ENCODE peak calls at places on chromosomes 2 and 18, in ten cellular contexts. L is osteoblast, T is skeletal muscle cell, G is A549, P is neural progenitor cell, W is AG04450, S is cardiac fibroblast, R is adrenal gland, E is adipocyte, Y is AG10803. U is an unnamed sample.

GRCh38 chr2:45585267-45585861 is 25.7 kb downstream of the SRBD1 start:
- DNase-seq in L (peak; percentile 41), T (no peak), G (peak; percentile 43), P (peak; percentile 12), W (no peak), S (peak; percentile 79), R (peak; percentile 37), E (peak; percentile 76), Y (peak; percentile 69), U (peak; percentile 27)

GRCh38 chr2:199223791-199224190 is 233.9 kb downstream of the SATB2 start:
- DNase-seq in L (no peak), T (no peak), G (no peak), P (no peak), W (no peak), S (peak; percentile 85), R (no peak), E (no peak), Y (peak; percentile 5), U (no peak)

GRCh38 chr18:44733754-44734465 is 53.2 kb downstream of the SETBP1 start:
- DNase-seq in L (no peak), T (no peak), G (no peak), P (no peak), W (no peak), S (peak; percentile 8), R (no peak), E (peak; percentile 12), Y (no peak), U (no peak)

GRCh38 chr2:230797515-230798495 is 66.9 kb upstream of the ITM2C start:
- DNase-seq in L (no peak), T (peak; percentile 54), G (no peak), P (no peak), W (no peak), S (peak; percentile 57), R (no peak), E (no peak), Y (no peak), U (no peak)

GRCh38 chr2:127056631-127057370 is 50.2 kb downstream of the BIN1 start:
- DNase-seq in L (peak; percentile 89), T (no peak), G (no peak), P (no peak), W (no peak), S (no peak), R (no peak), E (no peak), Y (no peak), U (no peak)

GRCh38 chr2:60555066-60555793 is 1.8 kb upstream of the BCL11A start:
- DNase-seq in L (peak; percentile 84), T (no peak), G (peak; percentile 46), P (peak; percentile 85), W (peak; percentile 37), S (peak; percentile 58), R (peak; percentile 61), E (peak; percentile 82), Y (peak; percentile 65), U (peak; percentile 88)

GRCh38 chr2:201754683-201755415 is 25.9 kb downstream of the ALS2 start:
- DNase-seq in L (no peak), T (peak; percentile 7), G (no peak), P (no peak), W (no peak), S (no peak), R (no peak), E (no peak), Y (peak; percentile 9), U (no peak)

GRCh38 chr18:48794251-48794970 is 156.4 kb downstream of the SMAD7 start:
- DNase-seq in L (peak; percentile 66), T (no peak), G (no peak), P (no peak), W (no peak), S (no peak), R (no peak), E (no peak), Y (no peak), U (no peak)

GRCh38 chr2:8086796-8087479 is 594.9 kb upstream of the ID2 start:
- DNase-seq in L (peak; percentile 91), T (peak; percentile 92), G (no peak), P (no peak), W (peak; percentile 85), S (peak; percentile 93), R (no peak), E (peak; percentile 84), Y (peak; percentile 97), U (no peak)

GRCh38 chr2:221635949-221636348 is 63.8 kb upstream of the EPHA4 start:
- DNase-seq in L (peak; percentile 26), T (no peak), G (peak; percentile 6), P (no peak), W (no peak), S (no peak), R (no peak), E (no peak), Y (no peak), U (peak; percentile 2)

GRCh38 chr2:86335865-86336321 is 1.5 kb downstream of the REEP1 start:
- DNase-seq in L (no peak), T (no peak), G (no peak), P (peak; percentile 7), W (no peak), S (no peak), R (no peak), E (no peak), Y (no peak), U (no peak)

GRCh38 chr2:86336350-86337234 is 834 bp downstream of the REEP1 start:
- DNase-seq in L (peak; percentile 76), T (no peak), G (no peak), P (peak; percentile 55), W (no peak), S (no peak), R (no peak), E (no peak), Y (no peak), U (no peak)

GRCh38 chr2:86341470-86341869 is 4.0 kb upstream of the REEP1 start:
- DNase-seq in L (no peak), T (no peak), G (no peak), P (no peak), W (no peak), S (no peak), R (no peak), E (no peak), Y (no peak), U (no peak)

GRCh38 chr2:86338778-86339295 is 1.4 kb upstream of the REEP1 start:
- DNase-seq in L (peak; percentile 68), T (no peak), G (no peak), P (no peak), W (no peak), S (no peak), R (no peak), E (no peak), Y (no peak), U (no peak)

DNA sequence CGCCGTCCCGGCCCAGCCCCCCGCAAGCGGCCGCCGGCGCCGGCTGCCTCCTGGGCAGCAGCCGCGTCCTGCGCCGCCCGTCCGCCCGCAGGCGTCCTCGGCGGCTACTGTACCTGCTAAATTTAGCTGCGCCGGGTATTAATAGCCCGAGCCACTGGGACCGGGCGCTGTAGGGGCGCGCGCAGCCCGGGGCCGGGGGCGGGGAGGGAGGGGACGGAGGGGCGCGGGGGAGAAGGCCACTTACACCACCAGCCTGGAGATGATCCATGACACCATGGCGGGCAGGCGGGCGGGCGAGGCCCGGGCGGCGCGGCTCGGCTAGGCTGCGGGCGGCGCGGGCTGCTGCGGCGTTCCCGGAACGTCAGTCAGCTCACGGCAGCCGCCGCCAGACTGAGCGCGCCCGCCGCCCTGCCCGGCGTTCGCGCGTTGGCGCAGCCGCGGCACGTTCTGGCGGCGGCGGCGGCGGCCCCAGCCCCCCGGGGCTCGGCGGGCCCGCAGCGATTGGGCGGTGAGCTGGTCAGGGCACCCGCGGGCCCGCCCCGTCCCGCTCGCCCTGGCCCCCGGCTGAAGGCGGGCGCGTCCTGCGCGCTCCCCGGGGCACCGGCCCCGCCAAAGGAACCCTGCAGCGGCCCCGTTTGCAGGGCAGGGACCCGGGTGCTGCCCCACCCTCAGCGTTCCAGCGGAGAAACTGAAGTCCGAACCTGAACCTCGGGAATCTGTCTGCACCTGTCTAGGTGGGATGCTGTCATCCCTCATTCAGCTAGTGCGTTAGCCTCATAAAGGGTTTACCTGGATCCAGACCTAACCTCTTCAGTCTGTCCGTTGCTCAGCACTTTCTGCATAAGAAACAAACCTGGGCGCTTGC is at the start of gene REEP1:
- DNase-seq in L (peak; percentile 89), T (no peak), G (peak; percentile 34), P (peak; percentile 81), W (no peak), S (no peak), R (no peak), E (peak; percentile 42), Y (no peak), U (no peak)
- H3K4me3 ChIP-seq in L (peak within 1 kb of the TSS; percentile 22), T (peak within 1 kb of the TSS; percentile 34), G (peak within 1 kb of the TSS; percentile 55), P (peak within 1 kb of the TSS; percentile 68), W (peak within 1 kb of the TSS; percentile 29), S (peak within 1 kb of the TSS; percentile 21), R (peak within 1 kb of the TSS; percentile 71), E (peak within 1 kb of the TSS; percentile 47), Y (peak within 1 kb of the TSS; percentile 7), U (peak within 1 kb of the TSS; percentile 4)

DNA sequence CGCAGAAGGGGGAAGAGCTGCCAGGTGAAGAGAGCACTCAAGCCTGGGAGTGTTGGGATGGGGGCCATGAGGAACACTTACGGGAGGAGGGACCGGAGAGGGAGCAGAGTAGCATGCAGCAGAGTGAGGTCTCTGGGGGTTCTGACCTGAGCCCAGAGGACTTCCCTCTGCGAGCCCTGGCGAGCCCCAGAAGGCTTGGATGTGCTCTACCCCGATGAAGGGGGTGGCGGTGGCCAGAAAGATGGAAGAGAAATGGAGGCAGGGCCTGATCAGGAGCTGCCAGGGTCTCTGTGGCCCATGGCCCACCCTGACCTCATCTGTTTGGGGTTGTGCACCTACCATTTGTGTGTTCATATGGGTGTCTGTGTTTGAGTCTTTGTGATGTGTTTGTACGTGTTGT is 42.0 kb downstream of the CROCC2 start:
- DNase-seq in L (peak; percentile 14), T (no peak), G (no peak), P (no peak), W (no peak), S (no peak), R (peak; percentile 5), E (no peak), Y (no peak), U (no peak)
- H3K4me3 ChIP-seq in L (no peak overlapping the region), T (no peak overlapping the region), G (no peak overlapping the region), P (no peak overlapping the region), W (no peak overlapping the region), S (no peak overlapping the region), R (no peak overlapping the region), E (no peak overlapping the region), Y (no peak overlapping the region), U (no peak overlapping the region)

DNA sequence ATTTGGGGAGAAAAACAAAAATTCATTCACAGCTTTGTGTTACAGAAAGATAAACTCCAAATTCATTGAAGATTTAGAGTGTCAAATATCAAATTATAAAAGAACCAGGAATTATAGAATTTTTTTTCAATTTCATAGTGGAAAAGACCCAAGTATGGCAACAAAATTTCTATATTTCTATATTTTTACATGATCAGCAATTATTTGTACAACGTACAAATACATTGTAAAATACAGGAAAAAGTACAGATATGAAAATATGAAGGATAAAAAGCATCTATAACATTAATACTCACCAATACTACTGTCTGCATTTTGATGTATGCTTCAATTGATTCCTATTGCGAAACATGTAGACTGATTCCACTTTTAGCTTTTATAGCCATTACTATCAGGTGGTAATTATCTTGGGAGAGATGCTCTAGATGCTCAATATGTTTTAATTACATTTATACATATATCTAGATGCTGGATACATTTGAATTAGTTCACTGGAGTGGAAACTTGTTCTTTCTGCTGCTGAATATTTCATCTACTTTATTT is 4.0 kb downstream of the SH3YL1 start:
- DNase-seq in L (no peak), T (no peak), G (no peak), P (no peak), W (no peak), S (no peak), R (no peak), E (no peak), Y (no peak), U (no peak)
- H3K4me3 ChIP-seq in L (no peak overlapping the region), T (no peak overlapping the region), G (no peak overlapping the region), P (no peak overlapping the region), W (no peak overlapping the region), S (no peak overlapping the region), R (no peak overlapping the region), E (no peak overlapping the region), Y (no peak overlapping the region), U (no peak overlapping the region)

GRCh38 chr2:24722141-24722790 is 70.9 kb downstream of the PTRHD1 start:
- DNase-seq in L (no peak), T (no peak), G (no peak), P (no peak), W (no peak), S (peak; percentile 34), R (no peak), E (no peak), Y (no peak), U (no peak)
- H3K4me3 ChIP-seq in L (no peak overlapping the region), T (no peak overlapping the region), G (no peak overlapping the region), P (no peak overlapping the region), W (no peak overlapping the region), S (no peak overlapping the region), R (no peak overlapping the region), E (peak overlapping the region; percentile 68), Y (no peak overlapping the region), U (no peak overlapping the region)